ENCODE peak calls at places on chromosomes 3 and 15, in eight cellular contexts. One of them, this sample, is unnamed.

GRCh38 chr15:73493936-73494335 is 51.0 kb downstream of the REC114 start:
- DNase-seq in fibroblast of lung: no peak
- DNase-seq in stomach: no peak
- DNase-seq in MM.1S: no peak
- DNase-seq in colonic mucosa: no peak
- DNase-seq in pancreas: no peak
- DNase-seq in A549: no peak
- DNase-seq in K562: no peak
- DNase-seq in this sample: no peak

GRCh38 chr3:189632238-189632637 is 1.0 kb downstream of the TP63 start:
- DNase-seq in fibroblast of lung: no peak
- DNase-seq in colonic mucosa: no peak
- DNase-seq in A549: no peak
- DNase-seq in K562: no peak
- DNase-seq in stomach: no peak
- DNase-seq in pancreas: no peak
- DNase-seq in MM.1S: no peak
- DNase-seq in this sample: no peak

GRCh38 chr15:99137111-99137546 is 32.2 kb downstream of the SYNM start:
- DNase-seq in fibroblast of lung: no peak
- DNase-seq in K562: no peak
- DNase-seq in stomach: no peak
- DNase-seq in MM.1S: peak; percentile 52
- DNase-seq in pancreas: no peak
- DNase-seq in A549: no peak
- DNase-seq in colonic mucosa: peak; percentile 42
- DNase-seq in this sample: no peak

GRCh38 chr3:81195483-81195882 is 566.0 kb downstream of the GBE1 start:
- DNase-seq in stomach: no peak
- DNase-seq in MM.1S: no peak
- DNase-seq in K562: no peak
- DNase-seq in A549: no peak
- DNase-seq in pancreas: no peak
- DNase-seq in colonic mucosa: no peak
- DNase-seq in fibroblast of lung: peak; percentile 60
- DNase-seq in this sample: no peak

GRCh38 chr3:57017481-57017880 is 43.0 kb upstream of the SPATA12 start:
- DNase-seq in fibroblast of lung: peak; percentile 36
- DNase-seq in A549: no peak
- DNase-seq in colonic mucosa: no peak
- DNase-seq in stomach: no peak
- DNase-seq in MM.1S: no peak
- DNase-seq in K562: no peak
- DNase-seq in pancreas: no peak
- DNase-seq in this sample: no peak

GRCh38 chr3:60250210-60250609 is 1001.0 kb downstream of the FHIT start:
- DNase-seq in fibroblast of lung: peak; percentile 18
- DNase-seq in MM.1S: no peak
- DNase-seq in stomach: no peak
- DNase-seq in colonic mucosa: no peak
- DNase-seq in K562: no peak
- DNase-seq in A549: no peak
- DNase-seq in pancreas: no peak
- DNase-seq in this sample: no peak

GRCh38 chr3:188380722-188381121 is 226.8 kb downstream of the LPP start:
- DNase-seq in K562: no peak
- DNase-seq in stomach: no peak
- DNase-seq in fibroblast of lung: no peak
- DNase-seq in pancreas: no peak
- DNase-seq in colonic mucosa: no peak
- DNase-seq in A549: no peak
- DNase-seq in MM.1S: no peak
- DNase-seq in this sample: no peak

GRCh38 chr3:52838561-52839267 is 3.9 kb upstream of the MUSTN1 start:
- DNase-seq in stomach: no peak
- DNase-seq in MM.1S: no peak
- DNase-seq in K562: no peak
- DNase-seq in A549: no peak
- DNase-seq in pancreas: no peak
- DNase-seq in fibroblast of lung: no peak
- DNase-seq in colonic mucosa: no peak
- DNase-seq in this sample: no peak

GRCh38 chr3:124619887-124620599 is 110.2 kb upstream of the UMPS start:
- DNase-seq in pancreas: no peak
- DNase-seq in K562: no peak
- DNase-seq in MM.1S: peak; percentile 70
- DNase-seq in colonic mucosa: no peak
- DNase-seq in A549: no peak
- DNase-seq in fibroblast of lung: no peak
- DNase-seq in stomach: no peak
- DNase-seq in this sample: no peak

GRCh38 chr3:71101014-71101413 is 482.5 kb downstream of the FOXP1 start:
- DNase-seq in colonic mucosa: no peak
- DNase-seq in A549: peak; percentile 47
- DNase-seq in MM.1S: no peak
- DNase-seq in pancreas: no peak
- DNase-seq in stomach: no peak
- DNase-seq in fibroblast of lung: peak; percentile 81
- DNase-seq in K562: no peak
- DNase-seq in this sample: no peak

GRCh38 chr3:4866841-4867240 is 112.4 kb upstream of the BHLHE40 start:
- DNase-seq in A549: no peak
- DNase-seq in pancreas: no peak
- DNase-seq in fibroblast of lung: peak; percentile 34
- DNase-seq in K562: no peak
- DNase-seq in stomach: no peak
- DNase-seq in colonic mucosa: peak; percentile 41
- DNase-seq in MM.1S: no peak
- DNase-seq in this sample: no peak

GRCh38 chr15:79094611-79095021 is 4.0 kb upstream of the RASGRF1 start:
- DNase-seq in pancreas: no peak
- DNase-seq in K562: no peak
- DNase-seq in MM.1S: no peak
- DNase-seq in fibroblast of lung: no peak
- DNase-seq in colonic mucosa: no peak
- DNase-seq in stomach: no peak
- DNase-seq in A549: no peak
- DNase-seq in this sample: no peak

GRCh38 chr15:60152386-60152785 is 148.3 kb downstream of the FOXB1 start:
- DNase-seq in K562: no peak
- DNase-seq in stomach: no peak
- DNase-seq in pancreas: no peak
- DNase-seq in fibroblast of lung: no peak
- DNase-seq in A549: no peak
- DNase-seq in MM.1S: peak; percentile 15
- DNase-seq in colonic mucosa: no peak
- DNase-seq in this sample: no peak

GRCh38 chr3:13655074-13655913 is 106.4 kb downstream of the FBLN2 start:
- DNase-seq in K562: peak; percentile 85
- DNase-seq in A549: peak; percentile 62
- DNase-seq in MM.1S: no peak
- DNase-seq in fibroblast of lung: peak; percentile 41
- DNase-seq in colonic mucosa: no peak
- DNase-seq in stomach: peak; percentile 50
- DNase-seq in pancreas: no peak
- DNase-seq in this sample: no peak

GRCh38 chr15:72172796-72173195 is 24.8 kb downstream of the GRAMD2A start:
- DNase-seq in A549: no peak
- DNase-seq in stomach: no peak
- DNase-seq in fibroblast of lung: no peak
- DNase-seq in pancreas: no peak
- DNase-seq in K562: no peak
- DNase-seq in MM.1S: no peak
- DNase-seq in colonic mucosa: no peak
- DNase-seq in this sample: no peak

GRCh38 chr3:161420746-161421145 is 49.4 kb upstream of the SPTSSB start:
- DNase-seq in fibroblast of lung: peak; percentile 42
- DNase-seq in pancreas: peak; percentile 20
- DNase-seq in MM.1S: no peak
- DNase-seq in colonic mucosa: no peak
- DNase-seq in stomach: peak; percentile 62
- DNase-seq in A549: no peak
- DNase-seq in K562: no peak
- DNase-seq in this sample: no peak

GRCh38 chr15:91271565-91272153 is 171.6 kb downstream of the SV2B start:
- DNase-seq in K562: peak; percentile 57
- DNase-seq in A549: peak; percentile 51
- DNase-seq in colonic mucosa: peak; percentile 58
- DNase-seq in pancreas: peak; percentile 26
- DNase-seq in MM.1S: peak; percentile 72
- DNase-seq in fibroblast of lung: peak; percentile 44
- DNase-seq in stomach: peak; percentile 58
- DNase-seq in this sample: no peak

GRCh38 chr3:117622130-117622841 is 912.7 kb downstream of the TUSC7 start:
- DNase-seq in MM.1S: no peak
- DNase-seq in K562: no peak
- DNase-seq in stomach: no peak
- DNase-seq in colonic mucosa: no peak
- DNase-seq in fibroblast of lung: peak; percentile 93
- DNase-seq in A549: no peak
- DNase-seq in pancreas: no peak
- DNase-seq in this sample: no peak

GRCh38 chr15:37107754-37108724 is 7.7 kb upstream of the MEIS2 start:
- DNase-seq in A549: no peak
- DNase-seq in MM.1S: no peak
- DNase-seq in pancreas: no peak
- DNase-seq in K562: no peak
- DNase-seq in fibroblast of lung: no peak
- DNase-seq in stomach: no peak
- DNase-seq in colonic mucosa: no peak
- DNase-seq in this sample: no peak

GRCh38 chr3:169966086-169966950 is at the start of gene SEC62:
- DNase-seq in colonic mucosa: peak; percentile 95
- DNase-seq in fibroblast of lung: peak; percentile 87
- DNase-seq in pancreas: peak; percentile 93
- DNase-seq in A549: peak; percentile 88
- DNase-seq in stomach: peak; percentile 96
- DNase-seq in MM.1S: peak; percentile 97
- DNase-seq in K562: peak; percentile 94
- DNase-seq in this sample: peak; percentile 96

GRCh38 chr15:77251662-77252061 is 168.2 kb downstream of the PEAK1 start:
- DNase-seq in pancreas: no peak
- DNase-seq in stomach: no peak
- DNase-seq in MM.1S: no peak
- DNase-seq in colonic mucosa: no peak
- DNase-seq in K562: no peak
- DNase-seq in A549: no peak
- DNase-seq in fibroblast of lung: peak; percentile 34
- DNase-seq in this sample: no peak

GRCh38 chr3:183553263-183554026 is 2.1 kb downstream of the KLHL6 start:
- DNase-seq in stomach: no peak
- DNase-seq in colonic mucosa: no peak
- DNase-seq in K562: no peak
- DNase-seq in fibroblast of lung: no peak
- DNase-seq in pancreas: no peak
- DNase-seq in A549: no peak
- DNase-seq in MM.1S: peak; percentile 39
- DNase-seq in this sample: no peak

GRCh38 chr15:49468440-49468839 is 45.4 kb downstream of the FGF7 start:
- DNase-seq in K562: no peak
- DNase-seq in pancreas: no peak
- DNase-seq in colonic mucosa: no peak
- DNase-seq in fibroblast of lung: no peak
- DNase-seq in MM.1S: no peak
- DNase-seq in A549: no peak
- DNase-seq in stomach: no peak
- DNase-seq in this sample: no peak

GRCh38 chr3:180018588-180018987 is 18.1 kb downstream of the PEX5L start:
- DNase-seq in fibroblast of lung: no peak
- DNase-seq in MM.1S: no peak
- DNase-seq in pancreas: no peak
- DNase-seq in A549: no peak
- DNase-seq in K562: no peak
- DNase-seq in stomach: no peak
- DNase-seq in colonic mucosa: no peak
- DNase-seq in this sample: no peak
- TF ChIP-seq CTCF in fibroblast of lung: no peak
- TF ChIP-seq CTCF in MM.1S: peak; percentile 9
- TF ChIP-seq CTCF in pancreas: no peak
- TF ChIP-seq CTCF in A549: no peak
- TF ChIP-seq CTCF in K562: no peak
- TF ChIP-seq CTCF in stomach: no peak
- TF ChIP-seq CTCF in colonic mucosa: no peak
- TF ChIP-seq CTCF in this sample: no peak

GRCh38 chr3:116242825-116243224 is 202.5 kb downstream of the LSAMP start:
- DNase-seq in pancreas: no peak
- DNase-seq in fibroblast of lung: no peak
- DNase-seq in K562: no peak
- DNase-seq in colonic mucosa: no peak
- DNase-seq in stomach: no peak
- DNase-seq in MM.1S: no peak
- DNase-seq in A549: no peak
- DNase-seq in this sample: no peak
- H3K4me1 ChIP-seq in pancreas: no peaks in the 10 kb centered on the region
- H3K4me1 ChIP-seq in fibroblast of lung: no peaks in the 10 kb centered on the region
- H3K4me1 ChIP-seq in K562: no peaks in the 10 kb centered on the region
- H3K4me1 ChIP-seq in colonic mucosa: no peaks in the 10 kb centered on the region
- H3K4me1 ChIP-seq in stomach: no peaks in the 10 kb centered on the region
- H3K4me1 ChIP-seq in MM.1S: no peaks in the 10 kb centered on the region
- H3K4me1 ChIP-seq in A549: no peaks in the 10 kb centered on the region
- H3K4me1 ChIP-seq in this sample: no peaks in the 10 kb centered on the region

DNA sequence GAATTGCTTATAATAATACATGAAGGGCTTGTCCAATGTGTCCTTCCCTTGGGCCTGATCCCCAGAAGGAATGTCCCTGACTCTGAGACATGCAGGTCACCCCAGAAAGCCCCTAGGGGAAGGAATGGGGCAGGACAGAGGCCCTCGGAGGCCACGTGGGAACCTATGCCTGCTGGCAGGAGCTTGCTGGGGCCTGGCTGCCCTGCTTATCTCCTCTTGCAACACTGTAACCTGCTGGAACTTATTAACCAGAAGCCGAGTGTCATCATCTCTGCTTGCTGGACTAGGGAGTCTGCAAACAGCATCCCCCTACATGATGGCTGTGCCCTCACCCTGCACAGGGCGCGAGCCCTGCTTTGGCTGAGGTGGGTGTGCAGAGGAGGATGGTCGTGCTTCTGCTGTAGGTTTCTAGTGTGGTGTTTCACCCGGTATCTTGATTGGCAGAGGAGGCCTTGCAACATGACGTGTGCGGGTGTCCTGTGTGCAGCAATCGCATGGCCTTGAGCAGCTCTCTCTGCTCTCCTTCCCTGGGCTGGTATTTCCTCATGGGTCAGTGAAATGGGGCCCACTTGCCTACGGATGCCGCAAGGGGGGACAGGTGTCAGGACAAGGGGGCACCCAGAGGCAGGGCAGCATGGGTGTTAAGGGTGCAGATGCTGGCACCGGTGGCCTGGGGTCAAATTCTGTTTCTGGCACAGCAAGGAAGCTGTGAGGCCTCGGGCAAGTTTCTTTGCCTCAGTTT is 5.0 kb downstream of the CHST13 start:
- DNase-seq in A549: peak; percentile 10
- DNase-seq in K562: no peak
- DNase-seq in stomach: no peak
- DNase-seq in fibroblast of lung: no peak
- DNase-seq in MM.1S: no peak
- DNase-seq in colonic mucosa: no peak
- DNase-seq in pancreas: peak; percentile 60
- DNase-seq in this sample: peak; percentile 44
- TF ChIP-seq CTCF in A549: no peak
- TF ChIP-seq CTCF in K562: no peak
- TF ChIP-seq CTCF in stomach: no peak
- TF ChIP-seq CTCF in fibroblast of lung: no peak
- TF ChIP-seq CTCF in MM.1S: no peak
- TF ChIP-seq CTCF in colonic mucosa: no peak
- TF ChIP-seq CTCF in pancreas: peak; percentile 34
- TF ChIP-seq CTCF in this sample: no peak

GRCh38 chr3:151567477-151567876 is 106.6 kb upstream of the IGSF10 start:
- DNase-seq in pancreas: no peak
- DNase-seq in MM.1S: no peak
- DNase-seq in stomach: no peak
- DNase-seq in K562: no peak
- DNase-seq in A549: no peak
- DNase-seq in fibroblast of lung: no peak
- DNase-seq in colonic mucosa: no peak
- DNase-seq in this sample: no peak
- H3K4me1 ChIP-seq in pancreas: no peaks in the 10 kb centered on the region
- H3K4me1 ChIP-seq in MM.1S: no peaks in the 10 kb centered on the region
- H3K4me1 ChIP-seq in stomach: no peaks in the 10 kb centered on the region
- H3K4me1 ChIP-seq in K562: no peaks in the 10 kb centered on the region
- H3K4me1 ChIP-seq in A549: no peaks in the 10 kb centered on the region
- H3K4me1 ChIP-seq in fibroblast of lung: no peaks in the 10 kb centered on the region
- H3K4me1 ChIP-seq in colonic mucosa: no peaks in the 10 kb centered on the region
- H3K4me1 ChIP-seq in this sample: no peaks in the 10 kb centered on the region